ENCODE peak calls at places on chromosomes 3 and 15, in six cellular contexts. P is mesenchymal stem cell, D is IMR-90, J is H9, V is H1, X is mesendoderm. S is an unnamed sample.

GRCh38 chr3:192186508-192186907 is 540.8 kb downstream of the FGF12 start:
- DNase-seq in P (no peak), D (no peak), J (no peak), V (no peak), X (no peak), S (no peak)

GRCh38 chr3:172929451-172929850 is 178.9 kb downstream of the ECT2 start:
- DNase-seq in P (no peak), D (no peak), J (no peak), V (no peak), X (no peak), S (no peak)

GRCh38 chr3:134677196-134677986 is 26.6 kb upstream of the KY start:
- DNase-seq in P (no peak), D (no peak), J (peak), V (peak), X (peak), S (peak)

GRCh38 chr15:44157679-44158078 is 37.4 kb downstream of the FRMD5 start:
- DNase-seq in P (peak), D (peak), J (no peak), V (no peak), X (no peak), S (no peak)

GRCh38 chr3:13040381-13041074 is 32.7 kb downstream of the IQSEC1 start:
- DNase-seq in P (no peak), D (no peak), J (no peak), V (no peak), X (peak), S (no peak)

GRCh38 chr3:171704002-171704401 is 106.3 kb downstream of the PLD1 start:
- DNase-seq in P (peak), D (peak), J (peak), V (no peak), X (peak), S (no peak)

GRCh38 chr3:59566481-59566975 is 516.7 kb upstream of the CFAP20DC start:
- DNase-seq in P (no peak), D (no peak), J (no peak), V (no peak), X (no peak), S (no peak)

GRCh38 chr3:181860243-181860642 is 148.5 kb downstream of the SOX2 start:
- DNase-seq in P (no peak), D (no peak), J (no peak), V (no peak), X (no peak), S (no peak)

GRCh38 chr15:100968043-100968966 is 49.1 kb downstream of the LRRK1 start:
- DNase-seq in P (peak), D (peak), J (no peak), V (no peak), X (no peak), S (no peak)

GRCh38 chr3:133792171-133792763 is 13.3 kb upstream of the SRPRB start:
- DNase-seq in P (peak), D (peak), J (no peak), V (no peak), X (peak), S (peak)

GRCh38 chr3:189902230-189903186 is 218.2 kb downstream of the P3H2 start:
- DNase-seq in P (no peak), D (peak), J (no peak), V (no peak), X (no peak), S (no peak)

GRCh38 chr3:61777483-61777882 is 216.1 kb downstream of the PTPRG start:
- DNase-seq in P (no peak), D (no peak), J (no peak), V (no peak), X (peak), S (no peak)

GRCh38 chr3:189622629-189623028 is 8.6 kb upstream of the TP63 start:
- DNase-seq in P (no peak), D (no peak), J (no peak), V (no peak), X (no peak), S (no peak)

DNA sequence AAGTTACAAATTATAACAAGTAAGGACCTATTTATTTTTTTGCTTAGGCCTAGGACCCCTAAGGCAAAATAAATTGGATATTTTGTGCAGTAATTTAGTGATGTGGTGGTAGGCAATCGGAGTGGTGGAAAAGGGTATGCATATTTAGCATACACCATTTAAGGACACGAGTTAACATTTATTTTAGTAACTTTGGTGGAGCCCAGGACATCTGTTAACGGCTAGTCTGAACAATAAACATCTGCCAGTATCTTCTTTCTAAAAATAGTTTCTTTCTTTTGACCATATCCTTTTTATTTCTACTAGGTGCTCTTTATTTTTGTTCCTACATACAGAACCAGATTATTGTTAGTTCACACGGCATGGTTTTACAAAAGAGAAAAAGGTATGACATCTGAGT is 326.3 kb downstream of the CHL1 start:
- DNase-seq in P (no peak), D (no peak), J (no peak), V (no peak), X (no peak), S (no peak)
- H2BK15ac ChIP-seq in P (no peak), D (no peak), J (no peak), V (no peak), X (no peak), S (no peak)

GRCh38 chr3:154349223-154349622 is 24.9 kb upstream of the DHX36 start:
- DNase-seq in P (no peak), D (no peak), J (no peak), V (no peak), X (no peak), S (no peak)
- H2BK15ac ChIP-seq in P (no peak), D (no peak), J (no peak), V (no peak), X (no peak), S (no peak)

GRCh38 chr15:77784361-77785292 is 151.9 kb upstream of the LINGO1 start:
- DNase-seq in P (peak), D (no peak), J (peak), V (peak), X (peak), S (no peak)

GRCh38 chr15:77786181-77786890 is 153.6 kb upstream of the LINGO1 start:
- DNase-seq in P (no peak), D (no peak), J (no peak), V (no peak), X (no peak), S (no peak)

GRCh38 chr15:77781131-77782051 is 148.7 kb upstream of the LINGO1 start:
- DNase-seq in P (no peak), D (no peak), J (no peak), V (no peak), X (no peak), S (no peak)

GRCh38 chr15:77782691-77783090 is 150.0 kb upstream of the LINGO1 start:
- DNase-seq in P (no peak), D (no peak), J (no peak), V (no peak), X (no peak), S (no peak)

GRCh38 chr15:77783636-77784035 is 150.9 kb upstream of the LINGO1 start:
- DNase-seq in P (no peak), D (no peak), J (no peak), V (no peak), X (no peak), S (no peak)
- H2BK15ac ChIP-seq in P (no peak), D (no peak), J (no peak), V (no peak), X (no peak), S (no peak)

DNA sequence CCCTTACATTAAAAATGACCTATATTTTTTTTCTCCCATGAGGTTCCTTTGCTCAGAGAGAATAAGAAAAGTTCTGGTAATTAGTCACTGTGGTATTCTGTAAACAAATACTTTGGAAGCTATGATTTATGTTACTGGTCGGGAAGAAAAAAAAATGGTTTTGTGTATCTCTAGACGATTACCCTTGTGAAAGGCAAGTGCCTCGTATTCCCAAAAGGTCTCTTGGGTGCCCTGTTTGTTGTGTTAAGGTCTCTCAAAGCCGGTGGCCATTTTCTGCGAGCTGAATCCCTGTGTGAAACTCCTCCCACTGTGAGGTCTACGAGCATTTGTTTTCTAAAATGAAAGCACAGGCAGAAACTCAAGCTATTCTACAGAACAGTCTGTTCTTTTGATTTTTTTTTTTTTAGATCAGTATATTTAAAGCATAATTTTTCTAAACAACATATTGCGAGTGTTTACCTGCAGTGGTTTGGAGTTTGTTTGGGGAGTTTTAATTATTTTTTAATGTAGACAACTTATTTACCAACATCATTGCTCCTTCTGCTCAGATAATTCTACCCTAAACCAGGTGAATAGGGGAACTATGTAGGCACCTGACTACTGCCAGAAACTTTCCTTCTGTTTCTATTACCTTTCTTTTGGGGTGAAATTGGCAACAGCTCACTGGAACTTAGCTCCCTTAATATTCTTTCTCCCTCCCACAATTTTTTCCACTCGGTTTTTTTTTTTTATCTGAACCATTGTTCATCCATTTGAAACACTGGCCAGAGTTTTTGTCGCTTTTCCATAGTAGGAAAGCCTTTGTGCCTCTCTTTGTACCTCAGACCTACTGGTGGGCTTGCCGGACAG is 44.0 kb downstream of the ZBTB38 start:
- DNase-seq in P (peak), D (peak), J (no peak), V (no peak), X (peak), S (no peak)
- H2BK15ac ChIP-seq in P (peak), D (peak), J (no peak), V (no peak), X (no peak), S (no peak)

DNA sequence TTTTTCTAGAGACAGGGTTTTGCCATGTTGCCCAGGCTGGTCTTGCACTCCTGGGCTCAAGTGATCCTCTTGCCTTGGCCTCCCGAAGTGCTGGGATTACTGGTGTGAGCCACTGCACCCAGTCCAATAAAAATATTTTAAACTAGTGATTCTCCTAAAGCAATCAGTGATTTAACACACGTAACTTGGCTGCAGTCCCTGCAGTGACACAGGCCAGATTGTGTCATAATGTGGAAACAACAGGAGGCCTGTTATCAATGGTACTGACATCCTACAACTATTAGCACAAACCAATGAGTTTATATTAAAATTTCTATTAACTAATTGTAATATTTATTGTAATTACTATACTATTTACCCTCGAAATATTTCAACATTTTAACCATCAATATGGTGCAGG is 1.6 kb upstream of the SEC61A1 start:
- DNase-seq in P (no peak), D (peak), J (no peak), V (no peak), X (no peak), S (no peak)
- H2BK15ac ChIP-seq in P (no peak), D (no peak), J (no peak), V (no peak), X (no peak), S (no peak)

GRCh38 chr3:48674505-48674904 is 11.2 kb downstream of the NCKIPSD start:
- DNase-seq in P (no peak), D (no peak), J (no peak), V (no peak), X (no peak), S (no peak)

GRCh38 chr3:48678056-48678455 is 7.7 kb downstream of the NCKIPSD start:
- DNase-seq in P (peak), D (peak), J (no peak), V (no peak), X (peak), S (no peak)

DNA sequence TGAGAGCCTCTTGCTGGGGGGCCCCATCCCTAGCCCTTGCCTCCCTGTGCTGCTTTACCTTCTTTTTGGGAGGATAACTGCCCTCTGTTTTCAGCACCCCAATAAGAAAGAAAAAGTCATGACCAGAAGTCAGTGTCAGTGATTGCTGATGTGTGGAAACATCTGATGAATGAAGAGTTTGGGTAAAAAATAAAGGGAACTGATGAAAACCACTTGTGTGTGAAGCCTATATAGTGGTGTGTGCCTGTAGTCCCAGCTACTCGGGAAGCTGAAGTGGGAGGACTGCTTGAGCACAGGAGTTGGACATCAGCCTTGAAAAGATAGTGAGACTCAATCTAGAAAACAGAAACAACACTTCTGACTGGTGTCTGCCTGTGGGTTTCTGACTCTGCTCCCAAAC is 9.8 kb upstream of the CELSR3 start:
- DNase-seq in P (no peak), D (no peak), J (no peak), V (no peak), X (no peak), S (no peak)
- H2BK15ac ChIP-seq in P (no peak), D (no peak), J (no peak), V (no peak), X (no peak), S (no peak)

DNA sequence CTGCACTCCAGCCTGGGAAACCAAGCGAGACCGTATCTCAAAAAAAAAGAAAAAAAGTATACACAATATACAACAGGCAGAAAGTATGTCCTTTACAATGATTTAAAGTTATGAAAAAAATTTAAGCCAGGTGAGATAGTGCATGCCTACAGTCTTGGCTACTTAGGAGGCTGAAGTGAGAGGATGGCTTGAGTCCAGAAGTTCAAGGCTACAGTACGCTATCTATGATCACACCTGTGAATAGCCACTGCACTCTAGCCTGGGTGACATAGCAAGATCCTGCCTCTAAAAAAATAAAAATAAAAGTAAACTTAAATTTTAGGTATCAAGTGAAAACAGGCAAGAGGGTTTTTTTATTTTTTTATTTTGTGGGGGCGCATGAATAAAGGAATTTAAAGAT is 3.1 kb upstream of the KNSTRN start:
- DNase-seq in P (no peak), D (no peak), J (no peak), V (no peak), X (no peak), S (no peak)
- H2BK15ac ChIP-seq in P (no peak), D (peak), J (no peak), V (no peak), X (no peak), S (no peak)

DNA sequence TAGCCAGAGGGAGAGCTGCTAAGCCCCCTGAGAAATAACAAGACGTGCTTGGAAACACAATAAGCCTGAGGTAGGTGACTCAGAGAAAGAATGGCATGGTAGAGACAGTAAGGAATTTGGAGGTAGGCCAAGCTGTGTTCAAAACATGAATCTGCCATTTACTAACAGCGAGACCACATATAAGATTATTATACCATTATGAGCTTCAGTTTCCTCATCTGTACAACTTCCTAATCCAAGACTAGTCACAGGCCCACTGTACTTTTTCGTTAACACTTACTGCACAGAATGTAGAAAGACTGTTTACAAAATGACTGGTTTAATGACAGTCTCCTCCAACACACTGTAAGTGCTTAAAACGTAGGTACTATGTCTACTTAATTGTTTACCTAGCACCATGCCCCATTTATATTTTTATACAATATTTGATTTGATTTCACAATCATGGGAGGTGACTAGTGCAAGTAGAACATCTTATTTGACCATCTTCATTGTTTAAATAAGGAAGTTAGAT is 25.7 kb downstream of the ATOSA start:
- DNase-seq in P (peak), D (peak), J (no peak), V (no peak), X (peak), S (no peak)
- H2BK15ac ChIP-seq in P (no peak), D (peak), J (no peak), V (no peak), X (no peak), S (no peak)

GRCh38 chr3:104696470-104696869 is 670.2 kb upstream of the ALCAM start:
- DNase-seq in P (no peak), D (no peak), J (peak), V (no peak), X (no peak), S (no peak)
- H2BK15ac ChIP-seq in P (no peak), D (no peak), J (no peak), V (no peak), X (no peak), S (no peak)

GRCh38 chr3:45003406-45003805 is 22.7 kb upstream of the CLEC3B start:
- DNase-seq in P (no peak), D (no peak), J (no peak), V (no peak), X (no peak), S (no peak)

GRCh38 chr3:45002680-45003079 is 23.4 kb upstream of the CLEC3B start:
- DNase-seq in P (no peak), D (no peak), J (no peak), V (no peak), X (no peak), S (no peak)

GRCh38 chr3:45002139-45002660 is 23.9 kb upstream of the CLEC3B start:
- DNase-seq in P (peak), D (no peak), J (no peak), V (no peak), X (no peak), S (no peak)

GRCh38 chr3:45001738-45002137 is 24.4 kb upstream of the CLEC3B start:
- DNase-seq in P (no peak), D (no peak), J (no peak), V (no peak), X (no peak), S (no peak)

DNA sequence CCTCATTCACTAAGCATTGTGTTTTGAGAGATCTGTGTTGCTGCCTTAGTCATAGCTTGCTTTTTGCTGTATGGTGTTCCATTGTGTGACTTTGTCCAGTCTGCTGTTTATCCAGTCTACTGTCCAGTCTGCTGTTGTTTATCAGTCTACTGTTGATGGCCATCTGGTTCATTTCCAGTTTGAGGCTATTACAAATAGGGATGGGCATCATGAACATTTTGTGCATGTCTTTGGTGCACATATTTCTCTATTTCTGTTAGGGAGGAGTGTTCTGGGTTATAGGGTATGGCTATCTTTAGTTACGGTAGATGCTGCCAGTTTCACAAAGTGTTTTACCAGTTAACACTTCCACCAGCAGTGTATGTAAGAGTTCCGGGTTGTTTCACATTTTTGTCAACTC is 22.2 kb upstream of the CLEC3B start:
- DNase-seq in P (peak), D (no peak), J (no peak), V (no peak), X (no peak), S (no peak)
- H2BK15ac ChIP-seq in P (no peak), D (no peak), J (no peak), V (no peak), X (no peak), S (no peak)